ENCODE peak calls at places on chromosomes 2 and 18, in four cellular contexts. I, J, P and W are unnamed samples.

GRCh38 chr2:220134756-220135534 is 507.5 kb downstream of the SLC4A3 start:
- DNase-seq in P (no peak), I (no peak), J (no peak), W (no peak)

GRCh38 chr2:44705356-44705755 is 236.1 kb upstream of the SIX3 start:
- DNase-seq in P (no peak), I (no peak), J (no peak), W (no peak)

GRCh38 chr18:24278591-24278990 is 119.0 kb downstream of the OSBPL1A start:
- DNase-seq in I (no peak), P (no peak), J (no peak), W (no peak)

GRCh38 chr2:86221066-86221684 is 21.9 kb downstream of the MRPL35 start:
- DNase-seq in P (peak), J (peak), I (peak), W (peak)

GRCh38 chr2:56464613-56465012 is 280.8 kb downstream of the CCDC85A start:
- DNase-seq in J (no peak), I (peak), P (no peak), W (no peak)

GRCh38 chr2:217939220-217939619 is 63.6 kb downstream of the TNS1 start:
- DNase-seq in P (no peak), J (no peak), I (no peak), W (no peak)

GRCh38 chr2:15747698-15748471 is 156.2 kb downstream of the DDX1 start:
- DNase-seq in P (no peak), J (no peak), I (no peak), W (no peak)

GRCh38 chr2:47232738-47233415 is 77.8 kb upstream of the STPG4 start:
- DNase-seq in J (no peak), P (no peak), I (no peak), W (no peak)

GRCh38 chr2:735670-736218 is 58.5 kb upstream of the TMEM18 start:
- DNase-seq in I (no peak), J (no peak), P (no peak), W (no peak)

GRCh38 chr2:121205321-121205942 is 79.6 kb downstream of the TFCP2L1 start:
- DNase-seq in I (no peak), J (no peak), P (no peak), W (no peak)

GRCh38 chr2:98972582-98973167 is 36.6 kb upstream of the CRACDL start:
- DNase-seq in I (no peak), P (no peak), J (no peak), W (no peak)

GRCh38 chr18:2337552-2338141 is 233.7 kb downstream of the METTL4 start:
- DNase-seq in P (peak), I (peak), J (peak), W (no peak)

GRCh38 chr2:50433635-50434034 is 598.3 kb downstream of the NRXN1 start:
- DNase-seq in I (no peak), J (no peak), P (no peak), W (no peak)

GRCh38 chr2:6923319-6923718 is 6.1 kb downstream of the RNF144A start:
- DNase-seq in P (no peak), I (no peak), J (no peak), W (no peak)

GRCh38 chr2:231714639-231715498 is 6.5 kb downstream of the PTMA start:
- DNase-seq in P (peak), I (peak), J (peak), W (peak)

GRCh38 chr18:2878656-2879330 is 32.0 kb downstream of the EMILIN2 start:
- DNase-seq in J (no peak), P (no peak), I (no peak), W (no peak)